ENCODE peak calls at places on chromosomes 2 and 18, in seven cellular contexts. P is left lung, N is HT1080, L is NCI-H1048, Z is AG04450, D is SK-N-SH, G is Caki2. S is an unnamed sample.

GRCh38 chr18:50659091-50660003 is 99.5 kb downstream of the MAPK4 start:
- DNase-seq in N (peak; percentile 85), P (no peak), Z (no peak), D (no peak), G (peak; percentile 5), L (no peak), S (peak; percentile 39)

GRCh38 chr18:35777042-35777441 is 195.4 kb upstream of the RMP24 start:
- DNase-seq in P (no peak), Z (no peak), L (no peak), D (no peak), N (no peak), G (no peak), S (no peak)

GRCh38 chr2:141929331-141930252 is 201.2 kb downstream of the LRP1B start:
- DNase-seq in D (peak; percentile 20), P (no peak), G (no peak), Z (no peak), N (no peak), L (no peak), S (no peak)

GRCh38 chr18:10076502-10077030 is 162.8 kb downstream of the VAPA start:
- DNase-seq in L (no peak), D (no peak), G (no peak), P (no peak), Z (no peak), N (no peak), S (no peak)

GRCh38 chr18:2244641-2245040 is 326.7 kb downstream of the METTL4 start:
- DNase-seq in P (no peak), N (no peak), Z (no peak), L (no peak), G (no peak), D (no peak), S (no peak)

GRCh38 chr2:6949009-6949351 is 31.8 kb downstream of the RNF144A start:
- DNase-seq in P (no peak), D (no peak), Z (no peak), G (no peak), L (no peak), N (no peak), S (no peak)

GRCh38 chr2:152571035-152571766 is 146.1 kb downstream of the PRPF40A start:
- DNase-seq in G (no peak), D (no peak), N (no peak), P (no peak), Z (no peak), L (no peak), S (peak; percentile 16)

GRCh38 chr2:202314116-202314515 is 48.6 kb downstream of the NOP58 start:
- DNase-seq in Z (no peak), P (no peak), D (no peak), L (no peak), G (no peak), N (no peak), S (no peak)

GRCh38 chr2:106197878-106198277 is 3.8 kb upstream of the UXS1 start:
- DNase-seq in G (peak; percentile 92), P (no peak), Z (peak; percentile 72), N (peak; percentile 76), D (no peak), L (no peak), S (peak; percentile 95)

GRCh38 chr2:187302619-187303018 is 145.4 kb downstream of the CALCRL start:
- DNase-seq in L (no peak), D (no peak), Z (no peak), G (no peak), N (peak; percentile 64), P (no peak), S (no peak)